ENCODE peak calls at places on chromosomes 11 and 22, in five cellular contexts. M is DND-41, E is AG09309, V is tibial artery, U is fibroblast of pulmonary artery. D is an unnamed sample.

GRCh38 chr11:134065381-134065780 is 3.5 kb upstream of the JAM3 start:
- DNase-seq in M (no peak), E (no peak), V (no peak), U (no peak), D (no peak)

GRCh38 chr11:92383430-92383829 is 158.8 kb downstream of the FAT3 start:
- DNase-seq in M (no peak), E (no peak), V (no peak), U (peak; percentile 12), D (peak; percentile 54)

GRCh38 chr11:116910378-116910777 is 73.0 kb upstream of the APOA1 start:
- DNase-seq in M (no peak), E (no peak), V (no peak), U (peak; percentile 21), D (peak; percentile 56)

GRCh38 chr11:128890543-128891409 is at the start of gene KCNJ5:
- DNase-seq in M (no peak), E (no peak), V (no peak), U (peak; percentile 16), D (peak; percentile 10)

GRCh38 chr11:92246637-92247036 is 22.0 kb downstream of the FAT3 start:
- DNase-seq in M (no peak), E (no peak), V (no peak), U (no peak), D (peak; percentile 17)

GRCh38 chr11:12439615-12440014 is 62.2 kb downstream of the PARVA start:
- DNase-seq in M (no peak), E (no peak), V (no peak), U (no peak), D (no peak)

GRCh38 chr11:117855452-117855851 is 21.0 kb downstream of the FXYD6 start:
- DNase-seq in M (no peak), E (no peak), V (peak; percentile 56), U (no peak), D (no peak)

GRCh38 chr11:61766353-61766841 is 14.0 kb downstream of the MYRF start:
- DNase-seq in M (no peak), E (no peak), V (no peak), U (peak; percentile 62), D (no peak)

GRCh38 chr22:42947211-42947990 is 67.5 kb downstream of the PACSIN2 start:
- DNase-seq in M (no peak), E (no peak), V (no peak), U (no peak), D (no peak)

GRCh38 chr11:1199689-1200610 is 22.9 kb upstream of the MUC5B start:
- DNase-seq in M (no peak), E (no peak), V (peak; percentile 46), U (no peak), D (no peak)

GRCh38 chr22:23397618-23398567 is 182.2 kb downstream of the IGLL1 start:
- DNase-seq in M (no peak), E (no peak), V (no peak), U (no peak), D (no peak)

GRCh38 chr11:3916962-3917361 is 61.5 kb downstream of the STIM1 start:
- DNase-seq in M (no peak), E (no peak), V (no peak), U (no peak), D (no peak)

GRCh38 chr11:1782831-1783724 is 19.4 kb upstream of the CTSD start:
- DNase-seq in M (no peak), E (peak; percentile 17), V (no peak), U (no peak), D (peak; percentile 45)

GRCh38 chr22:39439170-39439569 is 17.6 kb upstream of the MGAT3 start:
- DNase-seq in M (no peak), E (no peak), V (no peak), U (peak; percentile 82), D (peak; percentile 38)

GRCh38 chr22:48616656-48617055 is 1211.0 kb downstream of the BRD1 start:
- DNase-seq in M (no peak), E (no peak), V (no peak), U (no peak), D (no peak)

GRCh38 chr22:37299969-37300509 is 17.7 kb downstream of the CYTH4 start:
- DNase-seq in M (no peak), E (no peak), V (no peak), U (no peak), D (no peak)

GRCh38 chr11:134670961-134671370 is 258.9 kb upstream of the B3GAT1 start:
- DNase-seq in M (no peak), E (no peak), V (no peak), U (no peak), D (no peak)

GRCh38 chr11:110242188-110242587 is 54.2 kb downstream of the RDX start:
- DNase-seq in M (no peak), E (no peak), V (no peak), U (no peak), D (no peak)

GRCh38 chr11:102111011-102111786 is 952 bp downstream of the YAP1 start:
- DNase-seq in M (no peak), E (no peak), V (peak; percentile 85), U (peak; percentile 92), D (peak; percentile 80)

GRCh38 chr11:100574894-100575769 is 112.0 kb upstream of the ARHGAP42 start:
- DNase-seq in M (no peak), E (no peak), V (no peak), U (peak; percentile 61), D (peak; percentile 10)
- TF ChIP-seq CTCF in M (peak; percentile 43), E (peak; percentile 32), V (no peak), U (peak; percentile 33), D (peak; percentile 39)

GRCh38 chr22:50420581-50420980 is 54.3 kb downstream of the SBF1 start:
- DNase-seq in M (no peak), E (no peak), V (no peak), U (no peak), D (no peak)

GRCh38 chr22:50422046-50422445 is 52.8 kb downstream of the SBF1 start:
- DNase-seq in M (no peak), E (no peak), V (no peak), U (no peak), D (no peak)

GRCh38 chr22:50422961-50423815 is 51.6 kb downstream of the SBF1 start:
- DNase-seq in M (no peak), E (no peak), V (no peak), U (no peak), D (no peak)

GRCh38 chr22:50425179-50425916 is 49.5 kb downstream of the SBF1 start:
- DNase-seq in M (no peak), E (no peak), V (no peak), U (peak; percentile 28), D (no peak)

GRCh38 chr22:50423956-50424355 is 50.9 kb downstream of the SBF1 start:
- DNase-seq in M (no peak), E (no peak), V (no peak), U (no peak), D (no peak)
- TF ChIP-seq CTCF in M (no peak), E (no peak), V (no peak), U (no peak), D (no peak)

GRCh38 chr22:29821790-29822130 is 16.3 kb downstream of the ASCC2 start:
- DNase-seq in M (no peak), E (no peak), V (no peak), U (no peak), D (no peak)

GRCh38 chr22:29824677-29825076 is 13.4 kb downstream of the ASCC2 start:
- DNase-seq in M (no peak), E (no peak), V (peak; percentile 76), U (no peak), D (no peak)

GRCh38 chr22:29827091-29827490 is 11.0 kb downstream of the ASCC2 start:
- DNase-seq in M (no peak), E (no peak), V (no peak), U (no peak), D (no peak)

GRCh38 chr22:29820941-29821789 is 16.9 kb downstream of the ASCC2 start:
- DNase-seq in M (no peak), E (peak; percentile 68), V (peak; percentile 73), U (peak; percentile 100), D (peak; percentile 80)

DNA sequence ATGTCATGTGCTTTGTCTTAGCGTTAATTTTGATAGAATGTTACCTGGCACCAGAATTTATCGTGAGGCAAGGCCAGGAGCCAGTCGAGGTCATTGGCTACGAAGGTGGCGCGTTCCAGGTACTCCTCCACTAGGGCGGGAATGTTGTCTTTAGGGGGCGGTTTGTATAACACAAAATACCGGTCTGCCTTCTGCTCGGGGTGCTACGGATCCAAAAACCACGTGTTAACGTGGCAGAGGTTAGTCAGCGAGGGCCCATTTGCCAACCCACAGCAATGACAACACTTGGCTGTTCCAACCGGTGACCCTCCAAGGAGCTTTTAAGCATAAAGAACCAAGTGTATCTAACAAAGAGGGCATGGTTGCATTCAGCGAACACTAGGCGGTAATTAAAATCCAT is 12.5 kb downstream of the ASCC2 start:
- DNase-seq in M (no peak), E (no peak), V (no peak), U (no peak), D (no peak)
- TF ChIP-seq CTCF in M (no peak), E (no peak), V (no peak), U (no peak), D (no peak)

GRCh38 chr11:14357843-14358728 is 897 bp downstream of the RRAS2 start:
- DNase-seq in M (peak; percentile 65), E (no peak), V (peak; percentile 75), U (peak; percentile 72), D (peak; percentile 68)
- TF ChIP-seq CTCF in M (peak; percentile 1), E (no peak), V (no peak), U (no peak), D (no peak)

GRCh38 chr11:112769170-112769569 is 192.1 kb upstream of the NCAM1 start:
- DNase-seq in M (no peak), E (no peak), V (no peak), U (no peak), D (no peak)

GRCh38 chr11:112770017-112770416 is 191.2 kb upstream of the NCAM1 start:
- DNase-seq in M (no peak), E (no peak), V (no peak), U (no peak), D (no peak)

GRCh38 chr11:112771847-112772246 is 189.4 kb upstream of the NCAM1 start:
- DNase-seq in M (no peak), E (no peak), V (no peak), U (no peak), D (no peak)

GRCh38 chr11:112769573-112769972 is 191.6 kb upstream of the NCAM1 start:
- DNase-seq in M (no peak), E (no peak), V (no peak), U (no peak), D (no peak)

DNA sequence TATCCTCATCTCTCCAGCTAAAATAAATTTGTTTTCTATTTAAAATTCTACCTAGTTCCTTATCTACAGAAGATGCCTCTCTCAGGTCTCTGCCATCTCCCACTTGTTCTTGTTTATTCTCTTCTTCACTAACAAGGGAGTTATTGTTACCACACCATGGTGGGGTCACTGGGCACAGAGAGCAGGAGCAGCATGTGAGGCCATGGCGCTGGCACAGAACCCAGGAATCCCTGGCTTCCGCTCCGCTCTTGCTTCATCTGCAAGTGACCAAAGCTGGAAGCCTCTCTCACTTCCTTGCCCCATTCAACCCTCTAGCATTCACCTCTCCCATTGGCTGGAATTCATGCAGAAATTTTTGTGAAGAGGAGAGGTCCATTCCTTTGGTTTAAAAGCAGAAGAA is 190.7 kb upstream of the NCAM1 start:
- DNase-seq in M (no peak), E (no peak), V (no peak), U (no peak), D (peak; percentile 12)
- TF ChIP-seq CTCF in M (no peak), E (no peak), V (no peak), U (no peak), D (no peak)